ENCODE peak calls at places on chromosomes 16 and 17, in five cellular contexts. One of them, this sample, is unnamed.

GRCh38 chr17:63928172-63928666 is 3.9 kb downstream of the CD79B start:
- DNase-seq in ovary: no peak
- DNase-seq in neural progenitor cell: no peak
- DNase-seq in lower lobe of right lung: no peak
- DNase-seq in cardiac fibroblast: no peak
- DNase-seq in this sample: no peak

GRCh38 chr17:9240659-9241370 is 219.5 kb downstream of the NTN1 start:
- DNase-seq in cardiac fibroblast: peak
- DNase-seq in ovary: peak
- DNase-seq in lower lobe of right lung: no peak
- DNase-seq in neural progenitor cell: peak
- DNase-seq in this sample: peak

GRCh38 chr16:88062341-88062861 is 111.2 kb downstream of the BANP start:
- DNase-seq in lower lobe of right lung: peak
- DNase-seq in cardiac fibroblast: peak
- DNase-seq in neural progenitor cell: peak
- DNase-seq in ovary: peak
- DNase-seq in this sample: peak

GRCh38 chr16:61887903-61888302 is 148.3 kb downstream of the CDH8 start:
- DNase-seq in cardiac fibroblast: peak
- DNase-seq in lower lobe of right lung: no peak
- DNase-seq in neural progenitor cell: no peak
- DNase-seq in ovary: no peak
- DNase-seq in this sample: no peak

GRCh38 chr16:27703545-27703944 is 153.6 kb downstream of the KATNIP start:
- DNase-seq in lower lobe of right lung: no peak
- DNase-seq in neural progenitor cell: no peak
- DNase-seq in cardiac fibroblast: peak
- DNase-seq in ovary: peak
- DNase-seq in this sample: peak

GRCh38 chr17:66522591-66523272 is 220.3 kb downstream of the PRKCA start:
- DNase-seq in ovary: no peak
- DNase-seq in neural progenitor cell: no peak
- DNase-seq in lower lobe of right lung: no peak
- DNase-seq in cardiac fibroblast: no peak
- DNase-seq in this sample: peak

GRCh38 chr17:45787656-45788055 is 3.5 kb downstream of the CRHR1 start:
- DNase-seq in cardiac fibroblast: no peak
- DNase-seq in ovary: no peak
- DNase-seq in lower lobe of right lung: no peak
- DNase-seq in neural progenitor cell: no peak
- DNase-seq in this sample: no peak

GRCh38 chr17:33091271-33091670 is 99.6 kb downstream of the SPACA3 start:
- DNase-seq in cardiac fibroblast: no peak
- DNase-seq in ovary: no peak
- DNase-seq in neural progenitor cell: no peak
- DNase-seq in lower lobe of right lung: no peak
- DNase-seq in this sample: no peak

GRCh38 chr16:1127971-1128715 is 24.8 kb upstream of the CACNA1H start:
- DNase-seq in ovary: no peak
- DNase-seq in neural progenitor cell: no peak
- DNase-seq in lower lobe of right lung: no peak
- DNase-seq in cardiac fibroblast: no peak
- DNase-seq in this sample: no peak

GRCh38 chr16:85556456-85557082 is 56.6 kb upstream of the GSE1 start:
- DNase-seq in cardiac fibroblast: peak
- DNase-seq in ovary: peak
- DNase-seq in lower lobe of right lung: peak
- DNase-seq in neural progenitor cell: peak
- DNase-seq in this sample: peak

GRCh38 chr17:7236808-7237207 is 2.4 kb downstream of the PHF23 start:
- DNase-seq in neural progenitor cell: no peak
- DNase-seq in lower lobe of right lung: no peak
- DNase-seq in ovary: no peak
- DNase-seq in cardiac fibroblast: no peak
- DNase-seq in this sample: no peak

GRCh38 chr16:87278191-87279093 is 38.8 kb downstream of the C16orf95 start:
- DNase-seq in neural progenitor cell: peak
- DNase-seq in ovary: peak
- DNase-seq in lower lobe of right lung: peak
- DNase-seq in cardiac fibroblast: peak
- DNase-seq in this sample: peak

GRCh38 chr17:65074778-65075250 is 18.3 kb upstream of the GNA13 start:
- DNase-seq in lower lobe of right lung: peak
- DNase-seq in ovary: peak
- DNase-seq in cardiac fibroblast: peak
- DNase-seq in neural progenitor cell: no peak
- DNase-seq in this sample: peak

GRCh38 chr16:11609474-11610120 is 22.9 kb upstream of the LITAF start:
- DNase-seq in neural progenitor cell: peak
- DNase-seq in ovary: no peak
- DNase-seq in lower lobe of right lung: peak
- DNase-seq in cardiac fibroblast: no peak
- DNase-seq in this sample: no peak

GRCh38 chr16:30186444-30186781 is 3.0 kb downstream of the CORO1A start:
- DNase-seq in neural progenitor cell: no peak
- DNase-seq in cardiac fibroblast: no peak
- DNase-seq in lower lobe of right lung: peak
- DNase-seq in ovary: no peak
- DNase-seq in this sample: no peak
- H3K4me3 ChIP-seq in neural progenitor cell: no peak
- H3K4me3 ChIP-seq in cardiac fibroblast: no peak
- H3K4me3 ChIP-seq in lower lobe of right lung: peak
- H3K4me3 ChIP-seq in ovary: no peak
- H3K4me3 ChIP-seq in this sample: no peak

GRCh38 chr17:73592079-73592415 is 52.2 kb downstream of the SDK2 start:
- DNase-seq in neural progenitor cell: no peak
- DNase-seq in cardiac fibroblast: no peak
- DNase-seq in lower lobe of right lung: no peak
- DNase-seq in ovary: no peak
- DNase-seq in this sample: no peak

GRCh38 chr17:73586921-73587680 is 57.1 kb downstream of the SDK2 start:
- DNase-seq in lower lobe of right lung: no peak
- DNase-seq in neural progenitor cell: no peak
- DNase-seq in cardiac fibroblast: no peak
- DNase-seq in ovary: no peak
- DNase-seq in this sample: no peak

GRCh38 chr17:73588291-73589095 is 55.8 kb downstream of the SDK2 start:
- DNase-seq in lower lobe of right lung: no peak
- DNase-seq in neural progenitor cell: no peak
- DNase-seq in ovary: no peak
- DNase-seq in cardiac fibroblast: no peak
- DNase-seq in this sample: no peak

GRCh38 chr17:73591278-73592078 is 52.8 kb downstream of the SDK2 start:
- DNase-seq in lower lobe of right lung: no peak
- DNase-seq in ovary: no peak
- DNase-seq in neural progenitor cell: no peak
- DNase-seq in cardiac fibroblast: no peak
- DNase-seq in this sample: no peak

GRCh38 chr17:73589096-73589980 is 54.9 kb downstream of the SDK2 start:
- DNase-seq in cardiac fibroblast: no peak
- DNase-seq in ovary: no peak
- DNase-seq in neural progenitor cell: peak
- DNase-seq in lower lobe of right lung: no peak
- DNase-seq in this sample: no peak
- H3K4me3 ChIP-seq in cardiac fibroblast: no peak
- H3K4me3 ChIP-seq in ovary: no peak
- H3K4me3 ChIP-seq in neural progenitor cell: no peak
- H3K4me3 ChIP-seq in lower lobe of right lung: no peak
- H3K4me3 ChIP-seq in this sample: no peak

DNA sequence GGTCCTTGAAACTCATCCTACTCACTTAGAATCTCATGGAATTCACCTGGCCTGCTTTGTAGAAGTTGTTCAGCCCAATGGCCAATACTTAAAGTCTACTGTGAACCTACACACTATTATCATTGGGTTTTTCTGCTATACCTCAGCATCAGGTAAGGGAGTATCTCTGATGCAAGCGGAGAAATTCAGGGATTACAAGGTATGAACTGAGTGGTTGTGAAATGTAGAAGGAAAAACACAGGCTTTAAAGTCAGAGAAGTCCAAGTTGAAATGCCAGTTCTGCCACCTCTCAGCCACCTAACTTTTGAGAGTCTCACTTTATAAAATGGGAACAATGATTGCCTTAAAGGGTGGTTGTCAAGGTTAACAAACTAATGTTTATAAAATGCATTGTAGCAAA is 31.0 kb downstream of the COX11 start:
- DNase-seq in neural progenitor cell: no peak
- DNase-seq in lower lobe of right lung: no peak
- DNase-seq in ovary: no peak
- DNase-seq in cardiac fibroblast: no peak
- DNase-seq in this sample: no peak
- H3K4me3 ChIP-seq in neural progenitor cell: no peak
- H3K4me3 ChIP-seq in lower lobe of right lung: no peak
- H3K4me3 ChIP-seq in ovary: no peak
- H3K4me3 ChIP-seq in cardiac fibroblast: no peak
- H3K4me3 ChIP-seq in this sample: no peak

GRCh38 chr16:59997706-59998105 is 1263.6 kb upstream of the GOT2 start:
- DNase-seq in ovary: no peak
- DNase-seq in neural progenitor cell: no peak
- DNase-seq in cardiac fibroblast: no peak
- DNase-seq in lower lobe of right lung: no peak
- DNase-seq in this sample: no peak
- H3K4me3 ChIP-seq in ovary: no peak
- H3K4me3 ChIP-seq in neural progenitor cell: no peak
- H3K4me3 ChIP-seq in cardiac fibroblast: no peak
- H3K4me3 ChIP-seq in lower lobe of right lung: no peak
- H3K4me3 ChIP-seq in this sample: no peak